ENCODE peak calls at places on chromosomes 11 and 22, in four cellular contexts. X is HT-29; I is effector memory CD8-positive, alpha-beta T cell; W is G401. A is an unnamed sample.

GRCh38 chr11:2381494-2382128 is 4.5 kb downstream of the CD81 start:
- DNase-seq in X (no peak), W (no peak), I (no peak), A (no peak)

GRCh38 chr22:20566420-20567260 is 59.2 kb downstream of the MED15 start:
- DNase-seq in I (peak), X (no peak), W (no peak), A (peak)

GRCh38 chr11:92311616-92312449 is 87.2 kb downstream of the FAT3 start:
- DNase-seq in X (peak), I (no peak), W (no peak), A (no peak)

GRCh38 chr22:49973018-49973965 is 12.7 kb downstream of the PIM3 start:
- DNase-seq in X (no peak), I (no peak), W (no peak), A (no peak)

GRCh38 chr11:119109843-119110242 is 2.7 kb downstream of the C2CD2L start:
- DNase-seq in I (no peak), W (no peak), X (no peak), A (no peak)

GRCh38 chr11:88482871-88483301 is 145.3 kb upstream of the CTSC start:
- DNase-seq in I (no peak), W (no peak), X (no peak), A (no peak)

GRCh38 chr11:35103366-35104194 is 35.4 kb upstream of the CD44 start:
- DNase-seq in W (no peak), I (no peak), X (no peak), A (no peak)

GRCh38 chr11:65301491-65302329 is 13.0 kb upstream of the CDC42EP2 start:
- DNase-seq in W (no peak), I (no peak), X (peak), A (no peak)

GRCh38 chr22:24529898-24530297 is 25.0 kb downstream of the GUCD1 start:
- DNase-seq in W (no peak), X (no peak), I (no peak), A (no peak)

GRCh38 chr22:47997052-47997568 is 1234.7 kb downstream of the TBC1D22A start:
- DNase-seq in I (no peak), W (no peak), X (no peak), A (no peak)

GRCh38 chr22:23058063-23058462 is 12.3 kb upstream of the GNAZ start:
- DNase-seq in X (no peak), I (no peak), W (no peak), A (no peak)

GRCh38 chr22:48758905-48759875 is 1068.5 kb downstream of the BRD1 start:
- DNase-seq in I (no peak), X (no peak), W (peak), A (no peak)

GRCh38 chr11:86370922-86371614 is 3.6 kb upstream of the CCDC81 start:
- DNase-seq in I (no peak), W (no peak), X (peak), A (no peak)

GRCh38 chr11:112977620-112978212 is 16.5 kb downstream of the NCAM1 start:
- DNase-seq in I (no peak), X (no peak), W (peak), A (no peak)

GRCh38 chr11:10108901-10109665 is 184.9 kb downstream of the SBF2 start:
- DNase-seq in I (no peak), W (no peak), X (no peak), A (no peak)

GRCh38 chr11:66800720-66801428 is 42.4 kb upstream of the RCE1 start:
- DNase-seq in X (no peak), W (no peak), I (no peak), A (no peak)

GRCh38 chr11:2434506-2435255 is 9.6 kb downstream of the TRPM5 start:
- DNase-seq in I (no peak), W (no peak), X (no peak), A (no peak)

GRCh38 chr11:116387623-116388022 is 385.2 kb downstream of the BUD13 start:
- DNase-seq in I (no peak), W (no peak), X (no peak), A (no peak)

GRCh38 chr11:122754553-122755322 is 83.6 kb upstream of the CRTAM start:
- DNase-seq in X (peak), W (no peak), I (peak), A (no peak)

GRCh38 chr11:21771097-21771496 is 421.8 kb upstream of the ANO5 start:
- DNase-seq in X (no peak), I (no peak), W (no peak), A (no peak)

GRCh38 chr22:50473855-50474671 is 772 bp downstream of the SBF1 start:
- DNase-seq in I (no peak), X (no peak), W (no peak), A (no peak)

GRCh38 chr22:27768027-27768640 is 33.4 kb downstream of the MN1 start:
- DNase-seq in X (no peak), W (no peak), I (no peak), A (no peak)

GRCh38 chr11:6319001-6319878 is 1.1 kb downstream of the CAVIN3 start:
- DNase-seq in X (no peak), I (no peak), W (peak), A (no peak)

GRCh38 chr22:31160328-31160978 is 471 bp downstream of the RNF185 start:
- DNase-seq in X (no peak), I (no peak), W (peak), A (no peak)

GRCh38 chr22:39325392-39325932 is 6.0 kb upstream of the RPL3 start:
- DNase-seq in I (no peak), W (no peak), X (no peak), A (no peak)

A was measured in natural killer cell.